ENCODE peak calls at places on chromosomes 12 and 14, in four cellular contexts. One of them, this sample, is unnamed.

GRCh38 chr14:92645841-92646478 is 102.5 kb downstream of the LGMN start:
- DNase-seq in Peyer's patch: no peak
- DNase-seq in spleen: peak
- DNase-seq in Caco-2: no peak
- DNase-seq in this sample: no peak

GRCh38 chr12:29164477-29165163 is 15.5 kb downstream of the FAR2 start:
- DNase-seq in Peyer's patch: no peak
- DNase-seq in spleen: no peak
- DNase-seq in Caco-2: no peak
- DNase-seq in this sample: no peak

GRCh38 chr14:69786628-69787027 is 10.4 kb downstream of the SLC10A1 start:
- DNase-seq in Peyer's patch: no peak
- DNase-seq in spleen: no peak
- DNase-seq in Caco-2: no peak
- DNase-seq in this sample: no peak

GRCh38 chr12:87816186-87816585 is 213.0 kb downstream of the C12orf50 start:
- DNase-seq in Peyer's patch: no peak
- DNase-seq in spleen: no peak
- DNase-seq in Caco-2: no peak
- DNase-seq in this sample: no peak

GRCh38 chr12:6383572-6384498 is at the start of gene LTBR:
- DNase-seq in Peyer's patch: peak
- DNase-seq in spleen: peak
- DNase-seq in Caco-2: peak
- DNase-seq in this sample: peak

GRCh38 chr12:110123861-110124183 is 335 bp upstream of the IFT81 start:
- DNase-seq in Peyer's patch: no peak
- DNase-seq in spleen: no peak
- DNase-seq in Caco-2: no peak
- DNase-seq in this sample: no peak

GRCh38 chr14:93045965-93046695 is 69.6 kb downstream of the ITPK1 start:
- DNase-seq in Peyer's patch: no peak
- DNase-seq in spleen: peak
- DNase-seq in Caco-2: peak
- DNase-seq in this sample: no peak

GRCh38 chr12:122517877-122518276 is 8.9 kb downstream of the RSRC2 start:
- DNase-seq in Peyer's patch: no peak
- DNase-seq in spleen: no peak
- DNase-seq in Caco-2: no peak
- DNase-seq in this sample: no peak

GRCh38 chr12:22406622-22407021 is 72.1 kb upstream of the ST8SIA1 start:
- DNase-seq in Peyer's patch: no peak
- DNase-seq in spleen: no peak
- DNase-seq in Caco-2: no peak
- DNase-seq in this sample: no peak

GRCh38 chr12:40474630-40475029 is 217.6 kb upstream of the CNTN1 start:
- DNase-seq in Peyer's patch: no peak
- DNase-seq in spleen: no peak
- DNase-seq in Caco-2: no peak
- DNase-seq in this sample: no peak

GRCh38 chr12:3727877-3728632 is 24.9 kb downstream of the CRACR2A start:
- DNase-seq in Peyer's patch: peak
- DNase-seq in spleen: no peak
- DNase-seq in Caco-2: no peak
- DNase-seq in this sample: no peak

GRCh38 chr12:127060310-127060847 is 1206.6 kb upstream of the TMEM132C start:
- DNase-seq in Peyer's patch: no peak
- DNase-seq in spleen: peak
- DNase-seq in Caco-2: peak
- DNase-seq in this sample: no peak

GRCh38 chr12:19158909-19159308 is 29.4 kb downstream of the PLEKHA5 start:
- DNase-seq in Peyer's patch: no peak
- DNase-seq in spleen: no peak
- DNase-seq in Caco-2: no peak
- DNase-seq in this sample: no peak

GRCh38 chr14:55929136-55929535 is 189.1 kb upstream of the PELI2 start:
- DNase-seq in Peyer's patch: no peak
- DNase-seq in spleen: no peak
- DNase-seq in Caco-2: no peak
- DNase-seq in this sample: no peak

DNA sequence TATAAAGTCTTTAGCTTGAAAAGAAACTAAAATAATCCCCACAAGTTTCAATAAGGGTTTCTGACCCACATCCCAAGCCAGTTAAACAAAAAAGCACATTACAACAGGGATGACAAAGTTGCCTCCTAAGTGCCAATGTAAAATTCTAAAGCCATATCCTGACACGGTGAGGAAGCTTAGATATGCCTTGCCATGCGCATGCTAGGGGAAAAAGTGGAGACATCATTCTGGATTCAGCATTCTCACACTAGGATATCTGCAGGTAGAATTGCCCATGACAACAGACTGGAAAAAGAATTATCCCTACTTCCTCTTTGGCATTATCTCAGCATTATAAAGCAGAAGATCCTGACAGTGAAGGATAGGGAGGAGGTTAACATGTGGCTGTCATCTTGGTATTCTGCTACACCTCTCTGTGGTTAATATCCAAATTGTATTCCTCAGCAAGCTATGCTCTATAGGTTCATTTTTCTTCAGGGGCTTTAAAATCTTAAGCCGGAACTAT is 4.9 kb downstream of the DUSP6 start:
- DNase-seq in Peyer's patch: no peak
- DNase-seq in spleen: no peak
- DNase-seq in Caco-2: no peak
- DNase-seq in this sample: no peak
- H3K4me3 ChIP-seq in Peyer's patch: no peak
- H3K4me3 ChIP-seq in spleen: peak
- H3K4me3 ChIP-seq in Caco-2: no peak
- H3K4me3 ChIP-seq in this sample: peak

GRCh38 chr12:104473374-104473983 is 16.7 kb downstream of the CHST11 start:
- DNase-seq in Peyer's patch: peak
- DNase-seq in spleen: peak
- DNase-seq in Caco-2: no peak
- DNase-seq in this sample: no peak
- H3K4me3 ChIP-seq in Peyer's patch: no peak
- H3K4me3 ChIP-seq in spleen: no peak
- H3K4me3 ChIP-seq in Caco-2: no peak
- H3K4me3 ChIP-seq in this sample: no peak

GRCh38 chr12:24113701-24114100 is 164.2 kb upstream of the SOX5 start:
- DNase-seq in Peyer's patch: no peak
- DNase-seq in spleen: no peak
- DNase-seq in Caco-2: no peak
- DNase-seq in this sample: no peak
- H3K4me3 ChIP-seq in Peyer's patch: no peak
- H3K4me3 ChIP-seq in spleen: no peak
- H3K4me3 ChIP-seq in Caco-2: no peak
- H3K4me3 ChIP-seq in this sample: no peak

GRCh38 chr12:130253866-130254265 is 83.8 kb upstream of the PIWIL1 start:
- DNase-seq in Peyer's patch: no peak
- DNase-seq in spleen: no peak
- DNase-seq in Caco-2: no peak
- DNase-seq in this sample: no peak
- H3K4me3 ChIP-seq in Peyer's patch: no peak
- H3K4me3 ChIP-seq in spleen: no peak
- H3K4me3 ChIP-seq in Caco-2: no peak
- H3K4me3 ChIP-seq in this sample: no peak

GRCh38 chr12:115811066-115811465 is 466.4 kb downstream of the MED13L start:
- DNase-seq in Peyer's patch: no peak
- DNase-seq in spleen: no peak
- DNase-seq in Caco-2: no peak
- DNase-seq in this sample: no peak

GRCh38 chr12:115810580-115810979 is 466.9 kb downstream of the MED13L start:
- DNase-seq in Peyer's patch: no peak
- DNase-seq in spleen: no peak
- DNase-seq in Caco-2: no peak
- DNase-seq in this sample: no peak

GRCh38 chr12:115813256-115813655 is 464.2 kb downstream of the MED13L start:
- DNase-seq in Peyer's patch: no peak
- DNase-seq in spleen: no peak
- DNase-seq in Caco-2: no peak
- DNase-seq in this sample: no peak

GRCh38 chr12:115810166-115810565 is 467.3 kb downstream of the MED13L start:
- DNase-seq in Peyer's patch: no peak
- DNase-seq in spleen: no peak
- DNase-seq in Caco-2: no peak
- DNase-seq in this sample: no peak

GRCh38 chr12:115811929-115812328 is 465.6 kb downstream of the MED13L start:
- DNase-seq in Peyer's patch: no peak
- DNase-seq in spleen: no peak
- DNase-seq in Caco-2: no peak
- DNase-seq in this sample: no peak
- H3K4me3 ChIP-seq in Peyer's patch: no peak
- H3K4me3 ChIP-seq in spleen: no peak
- H3K4me3 ChIP-seq in Caco-2: no peak
- H3K4me3 ChIP-seq in this sample: no peak

GRCh38 chr12:108548954-108549521 is 11.9 kb downstream of the SART3 start:
- DNase-seq in Peyer's patch: no peak
- DNase-seq in spleen: no peak
- DNase-seq in Caco-2: no peak
- DNase-seq in this sample: no peak
- H3K4me3 ChIP-seq in Peyer's patch: no peak
- H3K4me3 ChIP-seq in spleen: no peak
- H3K4me3 ChIP-seq in Caco-2: no peak
- H3K4me3 ChIP-seq in this sample: no peak

GRCh38 chr14:22520235-22520634 is 68.8 kb downstream of the DAD1 start:
- DNase-seq in Peyer's patch: no peak
- DNase-seq in spleen: no peak
- DNase-seq in Caco-2: no peak
- DNase-seq in this sample: no peak
- H3K4me3 ChIP-seq in Peyer's patch: no peak
- H3K4me3 ChIP-seq in spleen: no peak
- H3K4me3 ChIP-seq in Caco-2: no peak
- H3K4me3 ChIP-seq in this sample: no peak